ENCODE peak calls at places on chromosomes 3 and 15, in nine cellular contexts. H, B, J, I, P, K, S, O and G are unnamed samples.

GRCh38 chr15:63156708-63157065 is 590 bp downstream of the RPS27L start:
- DNase-seq in H (peak), B (no peak), J (no peak), I (peak), P (peak), K (no peak), S (peak), O (no peak), G (no peak)

GRCh38 chr3:155441506-155441905 is 148.0 kb upstream of the STRIT1 start:
- DNase-seq in H (no peak), B (no peak), J (no peak), I (no peak), P (no peak), K (no peak), S (no peak), O (no peak), G (no peak)

GRCh38 chr15:28919679-28920655 is 34.2 kb downstream of the APBA2 start:
- DNase-seq in H (no peak), B (no peak), J (no peak), I (no peak), P (no peak), K (no peak), S (no peak), O (no peak), G (no peak)

GRCh38 chr3:152391671-152392070 is 122.9 kb downstream of the MBNL1 start:
- DNase-seq in H (no peak), B (no peak), J (no peak), I (no peak), P (no peak), K (no peak), S (no peak), O (no peak), G (no peak)

GRCh38 chr3:121730940-121731687 is 18.4 kb downstream of the GOLGB1 start:
- DNase-seq in H (no peak), B (no peak), J (no peak), I (no peak), P (no peak), K (no peak), S (no peak), O (no peak), G (no peak)

GRCh38 chr15:95903352-95903751 is 427.1 kb upstream of the NR2F2 start:
- DNase-seq in H (no peak), B (no peak), J (no peak), I (no peak), P (no peak), K (no peak), S (no peak), O (no peak), G (no peak)

GRCh38 chr3:150451329-150452084 is 43.4 kb downstream of the TSC22D2 start:
- DNase-seq in H (no peak), B (no peak), J (no peak), I (no peak), P (no peak), K (no peak), S (no peak), O (no peak), G (peak)

GRCh38 chr3:61894988-61895935 is 333.9 kb downstream of the PTPRG start:
- DNase-seq in H (peak), B (peak), J (no peak), I (peak), P (peak), K (peak), S (peak), O (no peak), G (peak)

GRCh38 chr3:157317895-157318294 is 118.8 kb upstream of the PTX3 start:
- DNase-seq in H (no peak), B (no peak), J (no peak), I (no peak), P (no peak), K (no peak), S (no peak), O (no peak), G (no peak)

GRCh38 chr3:14203521-14204079 is 25.0 kb downstream of the LSM3 start:
- DNase-seq in H (peak), B (peak), J (peak), I (peak), P (peak), K (peak), S (peak), O (no peak), G (peak)

GRCh38 chr3:31853580-31853979 is 127.5 kb downstream of the OSBPL10 start:
- DNase-seq in H (no peak), B (no peak), J (no peak), I (no peak), P (peak), K (no peak), S (no peak), O (no peak), G (no peak)

GRCh38 chr15:42349178-42349577 is 10.1 kb upstream of the CAPN3 start:
- DNase-seq in H (no peak), B (no peak), J (no peak), I (no peak), P (no peak), K (no peak), S (no peak), O (no peak), G (no peak)

GRCh38 chr3:129665024-129665768 is 58.7 kb upstream of the PLXND1 start:
- DNase-seq in H (no peak), B (peak), J (no peak), I (no peak), P (no peak), K (no peak), S (no peak), O (no peak), G (no peak)

GRCh38 chr3:196968233-196969000 is at the start of gene PIGZ:
- DNase-seq in H (peak), B (no peak), J (peak), I (peak), P (peak), K (peak), S (peak), O (peak), G (peak)

GRCh38 chr3:159586587-159587202 is 401.9 kb upstream of the IL12A start:
- DNase-seq in H (no peak), B (peak), J (no peak), I (peak), P (no peak), K (no peak), S (no peak), O (no peak), G (no peak)

GRCh38 chr15:62254137-62254934 is 89.3 kb upstream of the C2CD4B start:
- DNase-seq in H (peak), B (peak), J (peak), I (no peak), P (peak), K (no peak), S (peak), O (peak), G (no peak)

GRCh38 chr3:129628169-129628522 is 21.7 kb upstream of the PLXND1 start:
- DNase-seq in H (no peak), B (no peak), J (no peak), I (no peak), P (no peak), K (no peak), S (no peak), O (no peak), G (no peak)

GRCh38 chr3:171187706-171188290 is 161.3 kb upstream of the SLC2A2 start:
- DNase-seq in H (no peak), B (no peak), J (no peak), I (peak), P (peak), K (no peak), S (peak), O (no peak), G (no peak)

GRCh38 chr15:81966628-81967027 is 79.2 kb downstream of the MEX3B start:
- DNase-seq in H (no peak), B (no peak), J (no peak), I (no peak), P (no peak), K (no peak), S (no peak), O (no peak), G (no peak)

GRCh38 chr3:86787091-86787490 is 203.9 kb downstream of the VGLL3 start:
- DNase-seq in H (no peak), B (no peak), J (no peak), I (no peak), P (no peak), K (no peak), S (no peak), O (no peak), G (no peak)

GRCh38 chr3:69649120-69649519 is 90.1 kb upstream of the MITF start:
- DNase-seq in H (no peak), B (no peak), J (no peak), I (peak), P (no peak), K (no peak), S (no peak), O (no peak), G (no peak)

GRCh38 chr15:69175536-69175935 is 15.1 kb downstream of the GLCE start:
- DNase-seq in H (no peak), B (no peak), J (no peak), I (no peak), P (no peak), K (no peak), S (no peak), O (no peak), G (no peak)

GRCh38 chr3:9729419-9729818 is 2.1 kb upstream of the BRPF1 start:
- DNase-seq in H (no peak), B (no peak), J (no peak), I (no peak), P (no peak), K (no peak), S (no peak), O (no peak), G (no peak)

GRCh38 chr15:45331977-45332376 is 46.4 kb downstream of the GATM start:
- DNase-seq in H (no peak), B (no peak), J (no peak), I (no peak), P (no peak), K (no peak), S (no peak), O (no peak), G (no peak)

GRCh38 chr3:138187296-138188012 is at the start of gene ARMC8:
- DNase-seq in H (no peak), B (peak), J (peak), I (peak), P (no peak), K (no peak), S (peak), O (no peak), G (no peak)